ENCODE peak calls at places on chromosomes 4 and X, in seven cellular contexts. V is heart left ventricle, E is lower lobe of right lung, H is IMR-90, P is brain microvascular endothelial cell, O is adrenal gland, T is GM23338. D is an unnamed sample. For H3K36me3, the result is how much of the 10 kb centered on the place peaks cover.

GRCh38 chr4:57425610-57426009 is 315.4 kb upstream of the IGFBP7 start:
- DNase-seq in V (no peak), E (no peak), H (no peak), P (no peak), O (no peak), T (no peak), D (peak)

GRCh38 chr4:184807261-184807660 is 18.5 kb downstream of the ACSL1 start:
- DNase-seq in V (no peak), E (no peak), H (no peak), P (no peak), O (no peak), T (no peak), D (no peak)

GRCh38 chrX:70132877-70133302 is 357 bp upstream of the IGBP1 start:
- DNase-seq in V (no peak), E (no peak), H (peak), P (no peak), O (no peak), T (no peak), D (peak)

GRCh38 chrX:17035111-17035510 is 88.7 kb downstream of the REPS2 start:
- DNase-seq in V (no peak), E (no peak), H (no peak), P (no peak), O (no peak), T (no peak), D (no peak)

GRCh38 chr4:2484993-2485392 is 16.1 kb downstream of the RNF4 start:
- DNase-seq in V (peak), E (peak), H (no peak), P (no peak), O (peak), T (peak), D (peak)

GRCh38 chr4:120688791-120689190 is 233.7 kb downstream of the PRDM5 start:
- DNase-seq in V (no peak), E (no peak), H (no peak), P (no peak), O (no peak), T (no peak), D (no peak)

GRCh38 chr4:105637409-105638258 is 70.9 kb downstream of the INTS12 start:
- DNase-seq in V (peak), E (peak), H (peak), P (peak), O (peak), T (no peak), D (peak)

GRCh38 chrX:72078411-72078810 is 53.3 kb downstream of the RTL5 start:
- DNase-seq in V (no peak), E (no peak), H (no peak), P (no peak), O (no peak), T (no peak), D (no peak)

GRCh38 chr4:170772429-170772828 is 682.7 kb upstream of the AADAT start:
- DNase-seq in V (no peak), E (no peak), H (no peak), P (no peak), O (no peak), T (no peak), D (no peak)

GRCh38 chrX:101655540-101655939 is 4.1 kb downstream of the ARMCX2 start:
- DNase-seq in V (no peak), E (no peak), H (no peak), P (no peak), O (no peak), T (no peak), D (no peak)

GRCh38 chr4:54898163-54898562 is 227.2 kb downstream of the KDR start:
- DNase-seq in V (no peak), E (no peak), H (peak), P (peak), O (no peak), T (no peak), D (no peak)

GRCh38 chrX:24024819-24025740 is 1.9 kb downstream of the KLHL15 start:
- DNase-seq in V (peak), E (peak), H (peak), P (peak), O (peak), T (peak), D (peak)

GRCh38 chrX:51894697-51895336 is 1.4 kb downstream of the MAGED1 start:
- DNase-seq in V (peak), E (no peak), H (peak), P (no peak), O (peak), T (peak), D (no peak)

GRCh38 chr4:117478702-117479101 is 393.3 kb upstream of the TRAM1L1 start:
- DNase-seq in V (no peak), E (no peak), H (peak), P (no peak), O (no peak), T (no peak), D (no peak)

GRCh38 chr4:139950568-139950967 is 203.4 kb downstream of the MAML3 start:
- DNase-seq in V (no peak), E (peak), H (no peak), P (peak), O (no peak), T (no peak), D (no peak)

GRCh38 chr4:139935911-139936310 is 218.1 kb downstream of the MAML3 start:
- DNase-seq in V (no peak), E (no peak), H (no peak), P (no peak), O (no peak), T (no peak), D (no peak)

GRCh38 chrX:33434256-33435092 is 223.1 kb upstream of the DMD start:
- DNase-seq in V (peak), E (no peak), H (peak), P (peak), O (peak), T (peak), D (peak)

GRCh38 chr4:78609580-78609979 is 58.0 kb downstream of the ANXA3 start:
- DNase-seq in V (no peak), E (no peak), H (no peak), P (no peak), O (no peak), T (no peak), D (no peak)

GRCh38 chr4:126954537-126955291 is 678.0 kb upstream of the INTU start:
- DNase-seq in V (no peak), E (no peak), H (no peak), P (no peak), O (no peak), T (no peak), D (no peak)

GRCh38 chr4:169484485-169484884 is 127.9 kb downstream of the NEK1 start:
- DNase-seq in V (no peak), E (no peak), H (peak), P (peak), O (no peak), T (peak), D (no peak)

GRCh38 chr4:88569944-88570455 is 22.3 kb upstream of the HERC3 start:
- DNase-seq in V (no peak), E (no peak), H (no peak), P (no peak), O (no peak), T (peak), D (no peak)

GRCh38 chr4:49516796-49517195 is 530.7 kb downstream of the CWH43 start:
- DNase-seq in V (no peak), E (peak), H (no peak), P (no peak), O (no peak), T (no peak), D (no peak)

GRCh38 chr4:78528327-78528726 is 23.2 kb upstream of the ANXA3 start:
- DNase-seq in V (no peak), E (no peak), H (peak), P (peak), O (no peak), T (no peak), D (peak)

GRCh38 chr4:112321768-112322684 is 24.9 kb downstream of the ALPK1 start:
- DNase-seq in V (peak), E (peak), H (peak), P (peak), O (peak), T (peak), D (peak)

GRCh38 chr4:113311047-113311446 is 261.6 kb downstream of the ANK2 start:
- DNase-seq in V (no peak), E (no peak), H (no peak), P (no peak), O (no peak), T (no peak), D (peak)

GRCh38 chr4:151048913-151049312 is 33.8 kb upstream of the LRBA start:
- DNase-seq in V (no peak), E (no peak), H (no peak), P (no peak), O (no peak), T (peak), D (no peak)

GRCh38 chrX:7225338-7225737 is 77.4 kb upstream of the PUDP start:
- DNase-seq in V (no peak), E (no peak), H (no peak), P (no peak), O (no peak), T (no peak), D (no peak)

GRCh38 chrX:50691820-50692219 is 122.2 kb downstream of the SHROOM4 start:
- DNase-seq in V (no peak), E (no peak), H (peak), P (peak), O (no peak), T (peak), D (peak)

GRCh38 chrX:7159132-7159861 is 11.3 kb upstream of the PUDP start:
- DNase-seq in V (no peak), E (no peak), H (no peak), P (no peak), O (no peak), T (no peak), D (peak)

GRCh38 chr4:181874582-181874981 is 368.6 kb upstream of the TENM3 start:
- DNase-seq in V (no peak), E (no peak), H (no peak), P (peak), O (no peak), T (peak), D (no peak)

GRCh38 chr4:21512351-21512750 is 436.2 kb downstream of the KCNIP4 start:
- DNase-seq in V (no peak), E (no peak), H (peak), P (peak), O (no peak), T (peak), D (peak)

GRCh38 chr4:25449270-25449669 is 72.2 kb downstream of the ANAPC4 start:
- DNase-seq in V (no peak), E (no peak), H (no peak), P (no peak), O (no peak), T (no peak), D (peak)
- TF ChIP-seq CTCF in V (no peak), E (no peak), H (no peak), P (no peak), O (no peak), T (no peak), D (no peak)

GRCh38 chr4:102439835-102440234 is 61.3 kb upstream of the NFKB1 start:
- DNase-seq in V (no peak), E (no peak), H (peak), P (peak), O (no peak), T (no peak), D (peak)
- H3K4me3 ChIP-seq in V (no peak), E (no peak), H (no peak), P (no peak), O (no peak), T (no peak), D (no peak)

DNA sequence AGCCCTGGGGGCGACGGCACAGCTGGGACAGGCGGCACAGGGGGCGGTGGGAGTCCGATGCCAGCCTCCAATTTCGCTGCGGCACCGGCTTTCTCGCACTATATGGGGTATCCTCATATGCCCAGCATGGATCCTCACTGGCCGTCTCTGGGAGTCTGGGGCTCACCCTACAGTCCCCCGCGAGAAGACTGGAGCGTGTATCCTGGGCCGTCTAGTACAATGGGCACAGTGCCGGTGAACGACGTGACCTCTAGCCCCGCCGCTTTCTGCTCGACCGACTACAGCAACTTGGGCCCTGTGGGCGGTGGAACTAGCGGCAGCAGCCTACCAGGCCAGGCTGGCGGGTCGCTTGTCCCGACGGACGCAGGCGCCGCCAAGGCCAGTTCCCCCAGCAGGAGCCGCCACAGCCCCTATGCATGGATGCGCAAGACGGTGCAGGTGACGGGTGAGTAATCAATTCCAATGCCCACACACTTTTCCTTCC is 500 bp downstream of the CDX4 start:
- DNase-seq in V (no peak), E (no peak), H (no peak), P (no peak), O (peak), T (peak), D (no peak)
- H3K36me3 ChIP-seq in V (under half), E (under half), H (under half), P (under half), O (under half), T (under half), D (under half)

GRCh38 chr4:8838296-8838695 is 33.3 kb downstream of the HMX1 start:
- DNase-seq in V (no peak), E (no peak), H (no peak), P (no peak), O (no peak), T (no peak), D (no peak)

GRCh38 chr4:8835521-8836365 is 35.9 kb downstream of the HMX1 start:
- DNase-seq in V (no peak), E (peak), H (no peak), P (no peak), O (no peak), T (no peak), D (no peak)

GRCh38 chr4:8838911-8839431 is 32.7 kb downstream of the HMX1 start:
- DNase-seq in V (no peak), E (peak), H (no peak), P (no peak), O (no peak), T (no peak), D (no peak)

GRCh38 chr4:8836664-8837171 is 34.9 kb downstream of the HMX1 start:
- DNase-seq in V (no peak), E (peak), H (no peak), P (no peak), O (no peak), T (no peak), D (no peak)

GRCh38 chr4:8837181-8837811 is 34.3 kb downstream of the HMX1 start:
- DNase-seq in V (no peak), E (peak), H (no peak), P (no peak), O (no peak), T (peak), D (no peak)
- TF ChIP-seq CTCF in V (no peak), E (no peak), H (no peak), P (no peak), O (no peak), T (no peak), D (no peak)

GRCh38 chr4:1137850-1138249 is 24.5 kb upstream of the RNF212 start:
- DNase-seq in V (no peak), E (no peak), H (no peak), P (no peak), O (no peak), T (no peak), D (no peak)
- H3K4me3 ChIP-seq in V (no peak), E (peak), H (no peak), P (no peak), O (no peak), T (no peak), D (no peak)

GRCh38 chr4:3685081-3685645 is 81.0 kb upstream of the ADRA2C start:
- DNase-seq in V (no peak), E (peak), H (no peak), P (no peak), O (no peak), T (no peak), D (no peak)
- H3K36me3 ChIP-seq in V (under half), E (under half), H (under half), P (under half), O (under half), T (under half), D (under half)